ENCODE peak calls at places on chromosomes 11 and 22, in five cellular contexts. W, H, C, P and U are unnamed samples.
A peak's percentile ranks its signal among the peaks of the same experiment; 100 is the strongest.

GRCh38 chr11:126311464-126312291 is 7.8 kb downstream of the DCPS start:
- DNase-seq in P (no peak), W (no peak), H (no peak), C (no peak), U (no peak)

GRCh38 chr22:46027219-46028068 is 50.5 kb upstream of the WNT7B start:
- DNase-seq in H (peak; percentile 32), W (no peak), C (no peak), P (no peak), U (no peak)

GRCh38 chr22:19669570-19669969 is 44.7 kb upstream of the SEPTIN5 start:
- DNase-seq in W (no peak), H (no peak), C (no peak), P (no peak), U (no peak)

GRCh38 chr11:129283141-129283540 is 91.0 kb upstream of the ARHGAP32 start:
- DNase-seq in H (no peak), W (no peak), C (no peak), P (no peak), U (no peak)

GRCh38 chr22:47835726-47836125 is 1073.3 kb downstream of the TBC1D22A start:
- DNase-seq in C (no peak), H (peak; percentile 12), W (no peak), P (no peak), U (peak; percentile 76)

GRCh38 chr22:46348099-46348695 is 12.7 kb downstream of the TRMU start:
- DNase-seq in P (no peak), W (no peak), H (no peak), C (no peak), U (no peak)

GRCh38 chr11:12274558-12275197 is 102.7 kb upstream of the PARVA start:
- DNase-seq in H (peak; percentile 54), C (no peak), W (no peak), P (no peak), U (no peak)

GRCh38 chr11:118111019-118111743 is 24.4 kb upstream of the SMIM35 start:
- DNase-seq in P (no peak), C (no peak), W (no peak), H (no peak), U (no peak)

GRCh38 chr11:126256216-126256615 is 12.5 kb downstream of the SRPRA start:
- DNase-seq in C (no peak), W (no peak), H (no peak), P (no peak), U (no peak)

GRCh38 chr22:30565341-30565740 is 9.1 kb downstream of the GAL3ST1 start:
- DNase-seq in W (no peak), P (no peak), C (no peak), H (peak; percentile 75), U (no peak)

GRCh38 chr11:15361316-15361715 is 246.6 kb downstream of the INSC start:
- DNase-seq in W (no peak), H (no peak), P (no peak), C (no peak), U (no peak)

GRCh38 chr22:36505998-36506635 is 723 bp downstream of the FOXRED2 start:
- DNase-seq in C (no peak), P (no peak), H (no peak), W (no peak), U (no peak)

GRCh38 chr11:2713721-2714462 is 14.1 kb upstream of the KCNQ1OT1 start:
- DNase-seq in H (no peak), C (no peak), W (no peak), P (no peak), U (no peak)

GRCh38 chr11:46121724-46122477 is 647 bp upstream of the PHF21A start:
- DNase-seq in W (peak; percentile 67), C (peak; percentile 61), P (peak; percentile 79), H (peak; percentile 91), U (peak; percentile 81)

GRCh38 chr11:29159552-29160465 is 857.0 kb downstream of the KCNA4 start:
- DNase-seq in W (peak; percentile 24), C (no peak), H (peak; percentile 86), P (no peak), U (peak; percentile 73)

GRCh38 chr22:37304595-37305343 is 22.5 kb downstream of the CYTH4 start:
- DNase-seq in C (no peak), P (no peak), W (no peak), H (peak; percentile 52), U (no peak)

GRCh38 chr11:47560431-47560830 is 5.0 kb upstream of the PTPMT1 start:
- DNase-seq in W (no peak), P (no peak), C (no peak), H (peak; percentile 13), U (no peak)

GRCh38 chr11:6233984-6234313 is 487 bp downstream of the FHIP1B start:
- DNase-seq in C (no peak), W (no peak), H (no peak), P (no peak), U (no peak)

GRCh38 chr11:103862049-103862826 is 174.2 kb upstream of the DDI1 start:
- DNase-seq in C (no peak), W (no peak), H (no peak), P (no peak), U (no peak)

GRCh38 chr11:2508793-2509192 is 64.0 kb downstream of the KCNQ1 start:
- DNase-seq in C (no peak), P (no peak), W (no peak), H (no peak), U (no peak)